ENCODE peak calls at places on chromosomes 12 and 14, in ten cellular contexts. K is GM04504; S is stimulated activated CD4-positive, alpha-beta T cell treated with anti-CD3 and anti-CD28 coated beads, Interleukin-1b, Interleukin-23, amount 100 ng/mL, for 1 hour; D is GM03348; G is bronchial epithelial cell; Z is hippocampal formation; X is Kasumi-1; H is amygdala; L is C1 segment of cervical spinal cord; U is CD4-positive, alpha-beta memory T cell. P is an unnamed sample.

GRCh38 chr14:55359307-55359706 is 52.3 kb downstream of the ATG14 start:
- DNase-seq in G (no peak), K (no peak), H (no peak), Z (no peak), L (no peak), U (no peak), D (no peak), S (no peak), X (no peak), P (no peak)

GRCh38 chr12:130705174-130705880 is 10.8 kb downstream of the RIMBP2 start:
- DNase-seq in U (no peak), X (no peak), D (no peak), L (no peak), S (no peak), G (no peak), H (no peak), K (no peak), Z (no peak), P (no peak)

GRCh38 chr12:6953417-6954315 is 2.5 kb downstream of the PTPN6 start:
- DNase-seq in X (peak), H (no peak), D (no peak), K (no peak), G (no peak), L (peak), S (no peak), U (peak), Z (no peak), P (no peak)

GRCh38 chr14:45678163-45678562 is 425.2 kb upstream of the MIS18BP1 start:
- DNase-seq in S (no peak), D (no peak), G (peak), X (no peak), L (no peak), K (no peak), U (no peak), H (no peak), Z (no peak), P (no peak)

GRCh38 chr14:74584966-74585365 is 27.1 kb downstream of the LTBP2 start:
- DNase-seq in Z (no peak), K (no peak), L (no peak), S (no peak), D (no peak), X (no peak), U (no peak), H (no peak), G (no peak), P (no peak)

GRCh38 chr14:68932219-68932618 is 46.9 kb downstream of the ACTN1 start:
- DNase-seq in X (no peak), S (no peak), D (no peak), L (no peak), G (no peak), Z (no peak), U (no peak), H (no peak), K (no peak), P (no peak)

GRCh38 chr12:132430838-132431826 is 58.8 kb upstream of the FBRSL1 start:
- DNase-seq in G (no peak), L (no peak), H (no peak), S (no peak), U (no peak), Z (no peak), K (no peak), D (no peak), X (no peak), P (no peak)

GRCh38 chr12:88401153-88401552 is 179.1 kb downstream of the KITLG start:
- DNase-seq in H (no peak), X (no peak), D (no peak), K (no peak), Z (no peak), L (no peak), G (peak), U (no peak), S (no peak), P (no peak)

GRCh38 chr12:123891516-123892179 is 81.0 kb downstream of the CCDC92 start:
- DNase-seq in S (no peak), U (no peak), H (no peak), G (no peak), L (no peak), D (no peak), X (peak), Z (no peak), K (no peak), P (no peak)

GRCh38 chr14:67674480-67675218 is at the start of gene VTI1B:
- DNase-seq in X (peak), H (peak), S (peak), G (peak), Z (peak), U (peak), D (peak), L (peak), K (peak), P (no peak)

GRCh38 chr12:131672311-131672940 is 38.5 kb upstream of the SFSWAP start:
- DNase-seq in D (no peak), K (no peak), S (no peak), L (no peak), G (no peak), Z (no peak), H (no peak), U (no peak), X (no peak), P (no peak)

GRCh38 chr12:19288603-19289244 is 150.6 kb upstream of the AEBP2 start:
- DNase-seq in D (peak), L (no peak), G (peak), Z (peak), S (no peak), H (no peak), X (peak), U (no peak), K (no peak), P (no peak)

GRCh38 chr12:91958816-91959215 is 186.8 kb downstream of the BTG1 start:
- DNase-seq in U (no peak), K (peak), S (no peak), D (peak), L (no peak), G (peak), Z (no peak), X (no peak), H (no peak), P (peak)

GRCh38 chr12:57138526-57139272 is 8.7 kb downstream of the LRP1-AS start:
- DNase-seq in S (no peak), K (no peak), L (no peak), U (no peak), G (no peak), H (no peak), Z (no peak), X (no peak), D (peak), P (no peak)

GRCh38 chr12:126688556-126688955 is 1578.4 kb upstream of the TMEM132C start:
- DNase-seq in G (no peak), Z (no peak), U (no peak), H (no peak), S (no peak), X (no peak), K (no peak), L (no peak), D (no peak), P (no peak)

GRCh38 chr12:127504874-127505273 is 762.1 kb upstream of the TMEM132C start:
- DNase-seq in U (no peak), G (no peak), K (no peak), H (no peak), D (no peak), Z (no peak), X (no peak), L (no peak), S (no peak), P (no peak)

GRCh38 chr14:99968156-99968920 is 96.9 kb upstream of the EVL start:
- DNase-seq in Z (no peak), L (no peak), G (no peak), X (no peak), K (peak), U (no peak), D (peak), S (no peak), H (no peak), P (peak)

GRCh38 chr12:7373226-7373625 is 69.4 kb downstream of the ACSM4 start:
- DNase-seq in S (no peak), L (no peak), X (no peak), G (no peak), U (no peak), H (no peak), Z (peak), D (no peak), K (no peak), P (no peak)

P was measured in GM04503.